ENCODE peak calls at places on chromosome 13, in four cellular contexts. W is neuronal stem cell, P is small intestine, E is ovary. D is an unnamed sample.

GRCh38 chr13:113050856-113051431 is 54.6 kb upstream of the F7 start:
- DNase-seq in E (no peak), W (no peak), P (no peak), D (no peak)

GRCh38 chr13:33087091-33087490 is 70.9 kb downstream of the KL start:
- DNase-seq in E (no peak), P (no peak), W (no peak), D (no peak)

GRCh38 chr13:21074601-21075302 is 13.4 kb upstream of the LATS2 start:
- DNase-seq in W (no peak), P (no peak), E (peak; percentile 49), D (no peak)

GRCh38 chr13:33290421-33290965 is 4.9 kb upstream of the STARD13 start:
- DNase-seq in W (no peak), P (no peak), E (no peak), D (no peak)

GRCh38 chr13:33547035-33547434 is 261.5 kb upstream of the STARD13 start:
- DNase-seq in P (no peak), W (no peak), E (no peak), D (no peak)

GRCh38 chr13:83798731-83799130 is 83.5 kb downstream of the SLITRK1 start:
- DNase-seq in P (no peak), W (no peak), E (no peak), D (no peak)

GRCh38 chr13:45422731-45423130 is 4.6 kb upstream of the SLC25A30 start:
- DNase-seq in W (no peak), P (no peak), E (no peak), D (no peak)

GRCh38 chr13:44364019-44364418 is 9.6 kb upstream of the SERP2 start:
- DNase-seq in P (no peak), E (no peak), W (no peak), D (no peak)

GRCh38 chr13:31204592-31204991 is 4.8 kb downstream of the B3GLCT start:
- DNase-seq in P (peak; percentile 17), W (no peak), E (no peak), D (no peak)

GRCh38 chr13:110734561-110734960 is 21.1 kb downstream of the ING1 start:
- DNase-seq in E (no peak), P (no peak), W (no peak), D (no peak)

GRCh38 chr13:110737555-110737954 is 24.1 kb downstream of the ING1 start:
- DNase-seq in W (no peak), E (no peak), P (no peak), D (no peak)
- H3K27ac ChIP-seq in W (no peak overlapping the region), E (no peak overlapping the region), P (no peak overlapping the region), D (no peak overlapping the region)

GRCh38 chr13:108859202-108860012 is 230.0 kb downstream of the MYO16 start:
- DNase-seq in P (no peak), E (no peak), W (no peak), D (no peak)
- H3K27ac ChIP-seq in P (no peak overlapping the region), E (no peak overlapping the region), W (no peak overlapping the region), D (no peak overlapping the region)

GRCh38 chr13:50015750-50016149 is 506 bp downstream of the KCNRG start:
- DNase-seq in E (no peak), W (no peak), P (no peak), D (no peak)
- H3K27ac ChIP-seq in E (no peak overlapping the region), W (no peak overlapping the region), P (no peak overlapping the region), D (no peak overlapping the region)

DNA sequence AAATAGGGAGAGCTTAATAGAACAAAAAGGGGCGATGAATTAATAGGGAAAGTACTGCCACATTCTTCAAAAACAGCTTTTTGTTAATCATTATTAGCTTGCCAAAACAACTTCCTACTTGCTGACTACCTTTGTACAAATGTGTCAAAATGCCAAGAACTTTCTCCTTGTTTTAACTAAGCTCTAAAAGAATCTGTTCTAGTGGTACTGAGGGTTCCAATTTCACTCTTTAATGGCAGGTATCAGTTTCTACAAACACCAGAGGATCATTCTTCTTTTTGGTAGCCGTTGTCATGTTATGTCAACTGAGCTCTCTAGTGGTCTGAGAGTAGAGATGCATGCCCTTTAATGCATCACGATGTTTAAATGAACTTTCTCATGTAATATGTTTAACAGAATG is 29.4 kb upstream of the FBXL3 start:
- DNase-seq in W (no peak), E (no peak), P (no peak), D (no peak)
- H3K27ac ChIP-seq in W (no peak overlapping the region), E (no peak overlapping the region), P (no peak overlapping the region), D (no peak overlapping the region)

DNA sequence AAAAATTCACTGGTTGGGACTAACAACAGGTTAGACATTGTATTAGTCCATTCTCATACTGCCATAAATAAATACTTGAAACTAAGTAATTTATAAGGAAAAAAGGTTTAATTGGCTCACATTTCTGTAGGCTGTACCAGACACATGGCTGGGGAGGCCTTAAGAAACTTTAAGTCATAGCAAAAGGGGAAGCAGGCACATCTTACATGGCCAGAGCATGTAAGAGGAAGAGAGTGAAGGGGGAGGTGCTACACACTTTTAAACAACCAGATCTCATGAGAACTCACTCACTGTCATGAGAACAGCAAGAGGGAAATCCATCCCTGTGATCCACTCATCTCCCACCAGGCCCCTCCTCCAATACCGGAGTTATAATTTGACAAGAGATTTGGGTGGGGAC is 125.9 kb downstream of the SUCLA2 start:
- DNase-seq in P (no peak), W (no peak), E (no peak), D (no peak)
- H3K27ac ChIP-seq in P (no peak overlapping the region), W (no peak overlapping the region), E (no peak overlapping the region), D (no peak overlapping the region)

GRCh38 chr13:98219685-98220084 is 42.6 kb upstream of the RNF113B start:
- DNase-seq in W (no peak), P (no peak), E (no peak), D (no peak)

GRCh38 chr13:98222081-98222554 is 45.0 kb upstream of the RNF113B start:
- DNase-seq in W (no peak), P (peak; percentile 67), E (no peak), D (no peak)

GRCh38 chr13:98221234-98221633 is 44.2 kb upstream of the RNF113B start:
- DNase-seq in E (no peak), W (no peak), P (no peak), D (no peak)

GRCh38 chr13:98222816-98223215 is 45.7 kb upstream of the RNF113B start:
- DNase-seq in E (no peak), P (no peak), W (no peak), D (no peak)

GRCh38 chr13:98220188-98220765 is 43.2 kb upstream of the RNF113B start:
- DNase-seq in P (no peak), E (no peak), W (no peak), D (no peak)
- H3K27ac ChIP-seq in P (no peak overlapping the region), E (no peak overlapping the region), W (no peak overlapping the region), D (no peak overlapping the region)

DNA sequence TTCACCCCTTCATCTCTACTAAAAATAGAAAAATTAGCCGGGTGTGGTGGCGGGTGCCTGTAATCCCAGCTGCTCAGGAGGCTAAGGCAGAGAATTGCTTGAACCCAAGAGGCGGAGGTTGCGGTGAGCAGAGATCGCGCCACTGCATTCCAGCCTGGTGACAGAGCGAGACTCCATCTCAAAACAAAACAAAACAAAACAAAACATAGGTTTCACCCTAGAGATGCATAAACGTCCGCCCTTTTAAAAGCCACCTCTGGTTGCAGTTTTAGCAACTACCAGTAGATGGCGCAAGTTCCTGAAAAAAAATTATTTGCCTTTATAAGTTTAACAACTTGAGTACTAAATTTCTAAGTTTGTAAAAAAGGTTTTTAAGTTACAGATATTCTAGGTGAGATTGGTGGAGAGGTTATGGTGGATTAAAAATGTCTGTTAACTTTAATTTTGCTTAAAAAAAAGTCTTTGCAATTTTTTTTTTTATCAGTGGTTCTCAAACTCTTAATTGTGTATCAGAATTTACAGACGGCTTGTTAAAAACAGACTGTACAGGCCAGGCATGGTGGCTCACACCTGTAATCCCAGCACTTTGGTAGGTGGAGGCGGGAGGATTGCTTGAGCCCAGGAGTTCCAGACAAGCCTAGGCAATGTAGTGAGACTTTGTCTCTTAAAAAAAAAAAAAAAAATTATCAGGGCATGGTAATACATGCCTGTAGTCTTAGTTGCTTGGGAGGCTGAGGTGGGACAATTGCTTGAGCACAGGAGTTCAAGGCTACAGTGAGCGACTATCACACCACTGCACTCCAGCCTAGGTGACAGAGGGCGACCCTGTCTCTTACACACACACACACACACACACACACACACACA is 42.1 kb downstream of the NAA16 start:
- DNase-seq in W (peak; percentile 38), P (peak; percentile 51), E (no peak), D (no peak)
- H3K27ac ChIP-seq in W (no peak overlapping the region), P (no peak overlapping the region), E (no peak overlapping the region), D (no peak overlapping the region)

GRCh38 chr13:98585398-98585754 is 8.5 kb upstream of the STK24 start:
- DNase-seq in W (no peak), P (peak; percentile 94), E (no peak), D (no peak)

GRCh38 chr13:98586400-98587144 is 9.7 kb upstream of the STK24 start:
- DNase-seq in W (no peak), P (no peak), E (no peak), D (no peak)

GRCh38 chr13:98585946-98586345 is 9.0 kb upstream of the STK24 start:
- DNase-seq in W (no peak), E (no peak), P (peak; percentile 76), D (no peak)

GRCh38 chr13:98582947-98583346 is 6.0 kb upstream of the STK24 start:
- DNase-seq in P (no peak), E (no peak), W (no peak), D (no peak)

GRCh38 chr13:98584668-98585397 is 7.9 kb upstream of the STK24 start:
- DNase-seq in P (peak; percentile 53), E (no peak), W (no peak), D (no peak)
- H3K27ac ChIP-seq in P (peak overlapping the region; percentile 49), E (no peak overlapping the region), W (no peak overlapping the region), D (no peak overlapping the region)

GRCh38 chr13:77751513-77752456 is 54.3 kb downstream of the SLAIN1 start:
- DNase-seq in P (peak; percentile 55), E (no peak), W (peak; percentile 42), D (no peak)
- H3K27ac ChIP-seq in P (no peak overlapping the region), E (no peak overlapping the region), W (peak overlapping the region; percentile 69), D (peak overlapping the region; percentile 56)

DNA sequence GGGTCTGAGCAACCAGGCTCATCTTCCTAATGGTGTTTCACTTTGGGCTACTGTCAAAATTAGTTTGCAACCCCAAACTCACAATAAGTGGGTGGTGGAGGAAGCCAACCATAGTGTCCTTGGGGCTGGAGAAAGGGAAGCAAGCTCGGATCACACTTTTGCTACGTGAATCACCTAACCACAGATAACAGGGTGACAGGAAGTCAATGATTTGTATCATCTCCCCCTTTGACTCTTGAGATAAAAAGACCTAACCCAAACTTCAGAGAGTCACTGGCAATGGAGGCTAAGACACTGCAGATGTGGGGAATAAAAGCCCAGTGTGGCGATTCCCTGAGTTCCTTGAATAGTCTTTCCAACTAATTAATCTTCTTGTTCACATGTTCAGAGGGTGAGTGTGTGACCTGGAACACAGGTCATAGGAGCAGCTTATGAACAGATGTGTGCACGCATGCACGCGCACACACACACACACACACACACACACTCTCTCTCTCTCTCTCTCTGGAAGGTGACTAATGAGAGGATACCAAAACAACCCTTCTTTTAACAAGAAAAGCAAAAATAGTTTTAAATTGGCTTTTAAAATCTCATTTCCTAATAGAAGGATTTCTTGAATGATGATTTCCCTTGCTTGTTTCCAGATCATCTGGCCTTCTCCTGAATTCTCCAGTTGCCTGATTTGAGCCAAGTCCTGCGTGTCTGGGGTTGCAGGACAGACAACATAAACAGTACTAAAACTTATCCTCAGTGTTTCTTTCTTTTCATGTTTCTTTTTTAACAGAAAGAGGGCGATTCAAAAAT is 21.2 kb upstream of the DOCK9 start:
- DNase-seq in P (no peak), W (no peak), E (no peak), D (no peak)
- H3K27ac ChIP-seq in P (no peak overlapping the region), W (no peak overlapping the region), E (peak overlapping the region; percentile 28), D (no peak overlapping the region)

D was measured in caudate nucleus.